ENCODE peak calls at places on chromosomes 13 and 19, in eight cellular contexts. One of them, this sample, is unnamed.

GRCh38 chr13:30108913-30109237 is 198.5 kb downstream of the KATNAL1 start:
- DNase-seq in SK-N-SH: no peak
- DNase-seq in heart left ventricle: no peak
- DNase-seq in HEK293T: no peak
- DNase-seq in HepG2: peak; percentile 33
- DNase-seq in endodermal cell: no peak
- DNase-seq in stimulated activated CD4-positive, alpha-beta T cell treated with anti-CD3 and anti-CD28 coated beads, Interleukin-4, amount 100 ng/mL, for 1 hour: no peak
- DNase-seq in WTC11: no peak
- DNase-seq in this sample: no peak

GRCh38 chr19:3150739-3151329 is 15.0 kb downstream of the GNA15 start:
- DNase-seq in SK-N-SH: no peak
- DNase-seq in heart left ventricle: no peak
- DNase-seq in HEK293T: no peak
- DNase-seq in HepG2: no peak
- DNase-seq in endodermal cell: no peak
- DNase-seq in stimulated activated CD4-positive, alpha-beta T cell treated with anti-CD3 and anti-CD28 coated beads, Interleukin-4, amount 100 ng/mL, for 1 hour: no peak
- DNase-seq in WTC11: no peak
- DNase-seq in this sample: peak; percentile 32

GRCh38 chr13:32499538-32500210 is 38.9 kb downstream of the N4BP2L2 start:
- DNase-seq in SK-N-SH: no peak
- DNase-seq in heart left ventricle: no peak
- DNase-seq in HEK293T: no peak
- DNase-seq in HepG2: peak; percentile 84
- DNase-seq in endodermal cell: no peak
- DNase-seq in stimulated activated CD4-positive, alpha-beta T cell treated with anti-CD3 and anti-CD28 coated beads, Interleukin-4, amount 100 ng/mL, for 1 hour: no peak
- DNase-seq in WTC11: no peak
- DNase-seq in this sample: no peak

GRCh38 chr19:18160441-18160791 is 7.5 kb downstream of the PIK3R2 start:
- DNase-seq in SK-N-SH: no peak
- DNase-seq in heart left ventricle: no peak
- DNase-seq in HEK293T: no peak
- DNase-seq in HepG2: no peak
- DNase-seq in endodermal cell: no peak
- DNase-seq in stimulated activated CD4-positive, alpha-beta T cell treated with anti-CD3 and anti-CD28 coated beads, Interleukin-4, amount 100 ng/mL, for 1 hour: no peak
- DNase-seq in WTC11: no peak
- DNase-seq in this sample: peak; percentile 64

GRCh38 chr19:47296036-47296435 is 13.6 kb upstream of the C5AR1 start:
- DNase-seq in SK-N-SH: peak; percentile 78
- DNase-seq in heart left ventricle: peak; percentile 67
- DNase-seq in HEK293T: peak; percentile 76
- DNase-seq in HepG2: peak; percentile 76
- DNase-seq in endodermal cell: peak; percentile 96
- DNase-seq in stimulated activated CD4-positive, alpha-beta T cell treated with anti-CD3 and anti-CD28 coated beads, Interleukin-4, amount 100 ng/mL, for 1 hour: peak; percentile 60
- DNase-seq in WTC11: peak; percentile 88
- DNase-seq in this sample: peak; percentile 82

GRCh38 chr19:41233748-41234240 is 14.8 kb downstream of the AXL start:
- DNase-seq in SK-N-SH: no peak
- DNase-seq in heart left ventricle: peak; percentile 46
- DNase-seq in HEK293T: no peak
- DNase-seq in HepG2: no peak
- DNase-seq in endodermal cell: no peak
- DNase-seq in stimulated activated CD4-positive, alpha-beta T cell treated with anti-CD3 and anti-CD28 coated beads, Interleukin-4, amount 100 ng/mL, for 1 hour: no peak
- DNase-seq in WTC11: no peak
- DNase-seq in this sample: no peak

GRCh38 chr19:51339313-51339686 is 2.6 kb downstream of the VSIG10L start:
- DNase-seq in SK-N-SH: no peak
- DNase-seq in heart left ventricle: no peak
- DNase-seq in HEK293T: no peak
- DNase-seq in HepG2: no peak
- DNase-seq in endodermal cell: no peak
- DNase-seq in stimulated activated CD4-positive, alpha-beta T cell treated with anti-CD3 and anti-CD28 coated beads, Interleukin-4, amount 100 ng/mL, for 1 hour: no peak
- DNase-seq in WTC11: no peak
- DNase-seq in this sample: no peak

GRCh38 chr13:111967572-111968201 is 99.3 kb upstream of the SOX1 start:
- DNase-seq in SK-N-SH: no peak
- DNase-seq in heart left ventricle: no peak
- DNase-seq in HEK293T: no peak
- DNase-seq in HepG2: no peak
- DNase-seq in endodermal cell: no peak
- DNase-seq in stimulated activated CD4-positive, alpha-beta T cell treated with anti-CD3 and anti-CD28 coated beads, Interleukin-4, amount 100 ng/mL, for 1 hour: no peak
- DNase-seq in WTC11: no peak
- DNase-seq in this sample: no peak

GRCh38 chr19:55353803-55354697 is 469 bp downstream of the COX6B2 start:
- DNase-seq in SK-N-SH: peak; percentile 97
- DNase-seq in heart left ventricle: peak; percentile 67
- DNase-seq in HEK293T: peak; percentile 94
- DNase-seq in HepG2: no peak
- DNase-seq in endodermal cell: peak; percentile 94
- DNase-seq in stimulated activated CD4-positive, alpha-beta T cell treated with anti-CD3 and anti-CD28 coated beads, Interleukin-4, amount 100 ng/mL, for 1 hour: peak; percentile 65
- DNase-seq in WTC11: peak; percentile 82
- DNase-seq in this sample: peak; percentile 86

GRCh38 chr13:112747256-112747655 is 57.4 kb downstream of the ATP11A start:
- DNase-seq in SK-N-SH: no peak
- DNase-seq in heart left ventricle: no peak
- DNase-seq in HEK293T: no peak
- DNase-seq in HepG2: no peak
- DNase-seq in endodermal cell: no peak
- DNase-seq in stimulated activated CD4-positive, alpha-beta T cell treated with anti-CD3 and anti-CD28 coated beads, Interleukin-4, amount 100 ng/mL, for 1 hour: no peak
- DNase-seq in WTC11: no peak
- DNase-seq in this sample: peak; percentile 25

GRCh38 chr13:112444001-112444311 is 67.8 kb downstream of the SPACA7 start:
- DNase-seq in SK-N-SH: peak; percentile 88
- DNase-seq in heart left ventricle: peak; percentile 54
- DNase-seq in HEK293T: peak; percentile 66
- DNase-seq in HepG2: peak; percentile 44
- DNase-seq in endodermal cell: peak; percentile 97
- DNase-seq in stimulated activated CD4-positive, alpha-beta T cell treated with anti-CD3 and anti-CD28 coated beads, Interleukin-4, amount 100 ng/mL, for 1 hour: peak; percentile 34
- DNase-seq in WTC11: peak; percentile 94
- DNase-seq in this sample: peak; percentile 78